ENCODE peak calls at places on chromosomes 5 and 9, in ten cellular contexts. B is CD8-positive, alpha-beta T cell; G is body of pancreas; Y is lower lobe of right lung; E is PC-9; S is GM12878; A is aorta; I is astrocyte of the cerebellum; W is upper lobe of right lung; D is suprapubic skin. R is an unnamed sample.

GRCh38 chr9:24464321-24464951 is 81.3 kb downstream of the IZUMO3 start:
- DNase-seq in B (no peak), G (no peak), Y (no peak), E (no peak), S (no peak), A (no peak), I (no peak), W (no peak), D (no peak), R (no peak)

GRCh38 chr5:113825143-113825542 is 311.6 kb downstream of the YTHDC2 start:
- DNase-seq in B (no peak), G (no peak), Y (no peak), E (no peak), S (no peak), A (no peak), I (no peak), W (no peak), D (no peak), R (no peak)

GRCh38 chr5:64930672-64931318 is 162.1 kb downstream of the CWC27 start:
- DNase-seq in B (no peak), G (no peak), Y (no peak), E (no peak), S (no peak), A (no peak), I (no peak), W (no peak), D (no peak), R (no peak)

GRCh38 chr9:89755835-89756234 is 151.0 kb downstream of the GADD45G start:
- DNase-seq in B (no peak), G (peak; percentile 63), Y (no peak), E (no peak), S (no peak), A (no peak), I (no peak), W (no peak), D (no peak), R (no peak)

GRCh38 chr5:26482817-26483375 is 555.5 kb downstream of the CDH9 start:
- DNase-seq in B (no peak), G (peak; percentile 32), Y (no peak), E (peak; percentile 53), S (no peak), A (no peak), I (peak; percentile 27), W (no peak), D (no peak), R (no peak)

GRCh38 chr9:90141723-90142122 is 500.9 kb downstream of the DIRAS2 start:
- DNase-seq in B (no peak), G (no peak), Y (no peak), E (no peak), S (no peak), A (no peak), I (peak; percentile 12), W (no peak), D (no peak), R (no peak)

GRCh38 chr5:2224689-2225088 is 342.0 kb upstream of the IRX4 start:
- DNase-seq in B (no peak), G (no peak), Y (no peak), E (no peak), S (no peak), A (no peak), I (no peak), W (no peak), D (no peak), R (no peak)

GRCh38 chr5:134813407-134813806 is 32.4 kb upstream of the C5orf24 start:
- DNase-seq in B (no peak), G (no peak), Y (no peak), E (no peak), S (peak; percentile 17), A (no peak), I (no peak), W (no peak), D (no peak), R (no peak)

GRCh38 chr5:110751902-110752762 is 13.3 kb downstream of the SLC25A46 start:
- DNase-seq in B (no peak), G (no peak), Y (no peak), E (no peak), S (peak; percentile 96), A (no peak), I (peak; percentile 49), W (no peak), D (no peak), R (no peak)

GRCh38 chr9:70006299-70006698 is 37.3 kb upstream of the MAMDC2 start:
- DNase-seq in B (no peak), G (no peak), Y (no peak), E (no peak), S (no peak), A (no peak), I (no peak), W (no peak), D (no peak), R (no peak)

GRCh38 chr5:142753114-142753764 is 16.9 kb upstream of the ARHGAP26 start:
- DNase-seq in B (no peak), G (peak; percentile 68), Y (peak; percentile 61), E (no peak), S (no peak), A (peak; percentile 88), I (no peak), W (peak; percentile 71), D (peak; percentile 81), R (no peak)

GRCh38 chr5:77697692-77698091 is 59.2 kb upstream of the OTP start:
- DNase-seq in B (no peak), G (peak; percentile 11), Y (no peak), E (no peak), S (no peak), A (no peak), I (no peak), W (no peak), D (no peak), R (no peak)

GRCh38 chr5:179825655-179826182 is 5.0 kb downstream of the SQSTM1 start:
- DNase-seq in B (no peak), G (no peak), Y (no peak), E (no peak), S (no peak), A (no peak), I (no peak), W (no peak), D (no peak), R (no peak)

GRCh38 chr9:18741880-18742279 is 267.9 kb downstream of the ADAMTSL1 start:
- DNase-seq in B (no peak), G (no peak), Y (no peak), E (no peak), S (no peak), A (no peak), I (no peak), W (no peak), D (no peak), R (no peak)

GRCh38 chr9:112334319-112334828 is 955 bp upstream of the PTBP3 start:
- DNase-seq in B (peak; percentile 17), G (peak; percentile 48), Y (no peak), E (peak; percentile 17), S (no peak), A (no peak), I (no peak), W (no peak), D (no peak), R (no peak)

GRCh38 chr9:136330406-136330990 is 3.2 kb downstream of the GPSM1 start:
- DNase-seq in B (no peak), G (no peak), Y (no peak), E (no peak), S (no peak), A (no peak), I (no peak), W (no peak), D (no peak), R (no peak)

GRCh38 chr5:172336666-172337310 is 53.2 kb upstream of the UBTD2 start:
- DNase-seq in B (no peak), G (no peak), Y (no peak), E (no peak), S (no peak), A (no peak), I (no peak), W (no peak), D (no peak), R (no peak)

GRCh38 chr9:95074632-95075269 is 242.8 kb downstream of the FANCC start:
- DNase-seq in B (no peak), G (peak; percentile 82), Y (no peak), E (no peak), S (no peak), A (peak; percentile 72), I (no peak), W (peak; percentile 71), D (peak; percentile 41), R (no peak)

GRCh38 chr9:14447103-14447502 is 133.2 kb upstream of the NFIB start:
- DNase-seq in B (no peak), G (no peak), Y (no peak), E (no peak), S (no peak), A (no peak), I (no peak), W (no peak), D (no peak), R (no peak)
- H3K4me3 ChIP-seq in B (no peak overlapping the region), G (no peak overlapping the region), Y (no peak overlapping the region), E (no peak overlapping the region), S (no peak overlapping the region), A (no peak overlapping the region), I (no peak overlapping the region), W (no peak overlapping the region), D (no peak overlapping the region), R (no peak overlapping the region)

GRCh38 chr5:140555747-140556312 is 1.4 kb downstream of the SRA1 start:
- DNase-seq in B (no peak), G (no peak), Y (no peak), E (no peak), S (no peak), A (no peak), I (no peak), W (no peak), D (no peak), R (no peak)
- H3K4me3 ChIP-seq in B (peak overlapping the region; percentile 87), G (no peak overlapping the region), Y (peak overlapping the region; percentile 66), E (peak overlapping the region; percentile 73), S (peak overlapping the region; percentile 91), A (no peak overlapping the region), I (peak overlapping the region; percentile 88), W (peak overlapping the region; percentile 86), D (peak overlapping the region; percentile 76), R (peak overlapping the region; percentile 81)

GRCh38 chr5:11595045-11595444 is 309.2 kb downstream of the CTNND2 start:
- DNase-seq in B (no peak), G (peak; percentile 11), Y (no peak), E (no peak), S (no peak), A (no peak), I (no peak), W (no peak), D (no peak), R (no peak)
- H3K4me3 ChIP-seq in B (no peak overlapping the region), G (no peak overlapping the region), Y (no peak overlapping the region), E (no peak overlapping the region), S (no peak overlapping the region), A (no peak overlapping the region), I (no peak overlapping the region), W (no peak overlapping the region), D (no peak overlapping the region), R (no peak overlapping the region)

DNA sequence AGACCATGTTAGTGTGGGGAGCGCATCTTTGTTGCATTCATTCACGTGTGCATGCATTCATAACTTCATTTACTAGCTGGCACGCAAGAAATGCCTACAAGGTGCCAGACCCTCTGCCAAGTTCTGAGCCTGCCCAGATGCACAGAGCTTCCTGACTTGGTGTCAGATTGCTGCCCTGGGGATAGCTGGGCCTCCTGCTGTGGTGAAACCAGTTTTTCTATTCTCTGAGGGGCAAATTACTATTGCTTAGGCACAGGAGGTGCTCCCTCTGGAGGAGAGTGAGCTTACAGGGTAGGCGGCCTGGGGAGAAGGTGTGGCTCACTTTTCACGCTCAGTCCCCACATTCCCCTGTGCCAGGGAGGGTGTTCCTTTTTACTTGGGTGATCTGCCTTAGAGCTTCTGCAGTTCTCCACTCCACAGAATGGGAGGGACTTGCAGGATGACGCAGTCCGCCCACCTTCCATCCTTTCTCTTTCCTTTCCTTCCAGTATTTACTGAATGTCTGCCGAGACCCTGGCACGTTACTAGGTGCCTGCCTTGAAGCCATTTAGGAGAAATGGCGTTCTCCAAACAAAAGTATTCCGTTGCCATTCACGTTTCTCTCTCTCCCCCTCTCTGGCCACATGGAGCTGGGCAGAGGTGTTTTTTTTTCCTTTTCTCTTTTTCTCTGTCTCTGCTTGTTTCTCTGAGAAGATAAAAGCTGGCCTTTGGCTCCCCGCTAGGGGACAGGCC is 27.9 kb upstream of the CTNNA1 start:
- DNase-seq in B (no peak), G (peak; percentile 60), Y (peak; percentile 60), E (peak; percentile 94), S (no peak), A (no peak), I (peak; percentile 19), W (no peak), D (peak; percentile 83), R (peak; percentile 93)
- H3K4me3 ChIP-seq in B (no peak overlapping the region), G (no peak overlapping the region), Y (no peak overlapping the region), E (peak overlapping the region; percentile 17), S (no peak overlapping the region), A (no peak overlapping the region), I (no peak overlapping the region), W (no peak overlapping the region), D (no peak overlapping the region), R (no peak overlapping the region)

R was measured in RWPE2.